ENCODE peak calls at places on chromosomes 5 and 9, in seven cellular contexts. P, T, O, J, U, E and F are unnamed samples.

GRCh38 chr5:157085930-157086329 is 22.9 kb downstream of the HAVCR2 start:
- DNase-seq in P (no peak), T (no peak), O (no peak), J (no peak), U (no peak), E (no peak), F (no peak)

GRCh38 chr9:38142201-38142600 is 73.2 kb upstream of the SHB start:
- DNase-seq in P (no peak), T (no peak), O (no peak), J (peak; percentile 63), U (no peak), E (no peak), F (no peak)

GRCh38 chr5:173512637-173513435 is 103.6 kb downstream of the BOD1 start:
- DNase-seq in P (no peak), T (no peak), O (no peak), J (no peak), U (no peak), E (no peak), F (peak; percentile 12)

GRCh38 chr9:95004452-95005275 is 278.2 kb downstream of the AOPEP start:
- DNase-seq in P (peak; percentile 29), T (peak; percentile 63), O (peak; percentile 32), J (peak; percentile 83), U (peak; percentile 81), E (peak; percentile 47), F (no peak)

GRCh38 chr9:127318651-127319167 is 54.1 kb downstream of the GARNL3 start:
- DNase-seq in P (no peak), T (no peak), O (no peak), J (peak; percentile 83), U (no peak), E (peak; percentile 14), F (no peak)

GRCh38 chr9:137008312-137008711 is 11.9 kb upstream of the CLIC3 start:
- DNase-seq in P (no peak), T (no peak), O (no peak), J (no peak), U (no peak), E (no peak), F (no peak)

GRCh38 chr5:55030676-55031445 is 6.8 kb downstream of the GZMK start:
- DNase-seq in P (no peak), T (no peak), O (no peak), J (no peak), U (no peak), E (no peak), F (no peak)

GRCh38 chr5:168992687-168993086 is 308.3 kb downstream of the SLIT3 start:
- DNase-seq in P (no peak), T (no peak), O (no peak), J (no peak), U (no peak), E (no peak), F (no peak)

GRCh38 chr5:130141689-130142320 is 237.5 kb downstream of the CHSY3 start:
- DNase-seq in P (peak; percentile 7), T (no peak), O (peak; percentile 27), J (peak; percentile 55), U (peak; percentile 9), E (no peak), F (peak; percentile 1)

GRCh38 chr5:42791151-42791550 is 20.5 kb downstream of the SELENOP start:
- DNase-seq in P (no peak), T (no peak), O (no peak), J (no peak), U (no peak), E (no peak), F (no peak)

GRCh38 chr5:77463905-77464304 is 28.2 kb downstream of the WDR41 start:
- DNase-seq in P (no peak), T (no peak), O (no peak), J (peak; percentile 34), U (no peak), E (no peak), F (no peak)

GRCh38 chr5:141747646-141748229 is 65.7 kb upstream of the ARAP3 start:
- DNase-seq in P (no peak), T (no peak), O (no peak), J (no peak), U (peak; percentile 53), E (peak; percentile 60), F (no peak)

GRCh38 chr5:79806741-79807140 is 117.1 kb downstream of the CMYA5 start:
- DNase-seq in P (no peak), T (no peak), O (no peak), J (peak; percentile 7), U (no peak), E (no peak), F (no peak)

GRCh38 chr5:5313081-5313736 is 109.3 kb upstream of the ICE1 start:
- DNase-seq in P (no peak), T (no peak), O (no peak), J (peak; percentile 50), U (no peak), E (no peak), F (no peak)